ENCODE peak calls at places on chromosomes 13 and 19, in six cellular contexts. One of them, this sample, is unnamed.

GRCh38 chr19:5049561-5049960 is 80.6 kb downstream of the KDM4B start:
- DNase-seq in heart left ventricle: no peak
- DNase-seq in thoracic aorta: no peak
- DNase-seq in psoas muscle: no peak
- DNase-seq in osteoblast: no peak
- DNase-seq in GM23338: no peak
- DNase-seq in this sample: no peak

GRCh38 chr13:83274679-83275078 is 607.6 kb downstream of the SLITRK1 start:
- DNase-seq in GM23338: no peak
- DNase-seq in osteoblast: no peak
- DNase-seq in thoracic aorta: no peak
- DNase-seq in psoas muscle: no peak
- DNase-seq in heart left ventricle: no peak
- DNase-seq in this sample: no peak

GRCh38 chr13:59513686-59514085 is 650.0 kb downstream of the DIAPH3 start:
- DNase-seq in thoracic aorta: no peak
- DNase-seq in psoas muscle: no peak
- DNase-seq in GM23338: no peak
- DNase-seq in osteoblast: no peak
- DNase-seq in heart left ventricle: no peak
- DNase-seq in this sample: no peak

GRCh38 chr13:27290715-27291114 is 20.1 kb downstream of the RASL11A start:
- DNase-seq in psoas muscle: no peak
- DNase-seq in osteoblast: no peak
- DNase-seq in thoracic aorta: no peak
- DNase-seq in heart left ventricle: no peak
- DNase-seq in GM23338: peak; percentile 26
- DNase-seq in this sample: no peak

GRCh38 chr19:2691951-2692350 is 10.5 kb downstream of the GNG7 start:
- DNase-seq in thoracic aorta: no peak
- DNase-seq in osteoblast: no peak
- DNase-seq in heart left ventricle: no peak
- DNase-seq in GM23338: no peak
- DNase-seq in psoas muscle: no peak
- DNase-seq in this sample: no peak

GRCh38 chr19:1126984-1127760 is 23.4 kb downstream of the GPX4 start:
- DNase-seq in osteoblast: no peak
- DNase-seq in psoas muscle: no peak
- DNase-seq in thoracic aorta: no peak
- DNase-seq in heart left ventricle: no peak
- DNase-seq in GM23338: no peak
- DNase-seq in this sample: no peak

GRCh38 chr13:112711528-112712265 is 21.9 kb downstream of the ATP11A start:
- DNase-seq in psoas muscle: peak; percentile 83
- DNase-seq in thoracic aorta: peak; percentile 74
- DNase-seq in osteoblast: peak; percentile 99
- DNase-seq in GM23338: peak; percentile 97
- DNase-seq in heart left ventricle: peak; percentile 83
- DNase-seq in this sample: peak; percentile 84

GRCh38 chr19:42421101-42421500 is 6.1 kb downstream of the LIPE start:
- DNase-seq in GM23338: no peak
- DNase-seq in heart left ventricle: no peak
- DNase-seq in psoas muscle: no peak
- DNase-seq in thoracic aorta: no peak
- DNase-seq in osteoblast: peak; percentile 46
- DNase-seq in this sample: no peak

GRCh38 chr13:100532836-100533435 is 55.7 kb downstream of the GGACT start:
- DNase-seq in heart left ventricle: no peak
- DNase-seq in GM23338: no peak
- DNase-seq in psoas muscle: no peak
- DNase-seq in thoracic aorta: no peak
- DNase-seq in osteoblast: peak; percentile 73
- DNase-seq in this sample: no peak

GRCh38 chr13:103469771-103470170 is 403.6 kb upstream of the SLC10A2 start:
- DNase-seq in psoas muscle: no peak
- DNase-seq in osteoblast: no peak
- DNase-seq in heart left ventricle: no peak
- DNase-seq in thoracic aorta: no peak
- DNase-seq in GM23338: no peak
- DNase-seq in this sample: no peak

GRCh38 chr13:41148421-41149283 is 16.1 kb upstream of the KBTBD6 start:
- DNase-seq in osteoblast: no peak
- DNase-seq in psoas muscle: no peak
- DNase-seq in thoracic aorta: no peak
- DNase-seq in heart left ventricle: no peak
- DNase-seq in GM23338: no peak
- DNase-seq in this sample: no peak

GRCh38 chr13:111555268-111555633 is 234.8 kb downstream of the TEX29 start:
- DNase-seq in thoracic aorta: no peak
- DNase-seq in heart left ventricle: no peak
- DNase-seq in GM23338: no peak
- DNase-seq in psoas muscle: no peak
- DNase-seq in osteoblast: no peak
- DNase-seq in this sample: no peak

GRCh38 chr19:38989066-38989605 is 13.6 kb upstream of the FBXO17 start:
- DNase-seq in psoas muscle: no peak
- DNase-seq in GM23338: peak; percentile 82
- DNase-seq in heart left ventricle: no peak
- DNase-seq in thoracic aorta: no peak
- DNase-seq in osteoblast: peak; percentile 44
- DNase-seq in this sample: no peak

GRCh38 chr19:52653161-52653560 is 15.0 kb upstream of the ZNF83 start:
- DNase-seq in psoas muscle: no peak
- DNase-seq in heart left ventricle: no peak
- DNase-seq in osteoblast: no peak
- DNase-seq in thoracic aorta: no peak
- DNase-seq in GM23338: no peak
- DNase-seq in this sample: no peak

GRCh38 chr19:35975608-35976214 is 19.3 kb upstream of the SDHAF1 start:
- DNase-seq in psoas muscle: no peak
- DNase-seq in heart left ventricle: no peak
- DNase-seq in GM23338: peak; percentile 80
- DNase-seq in osteoblast: no peak
- DNase-seq in thoracic aorta: no peak
- DNase-seq in this sample: no peak

GRCh38 chr19:5090780-5091575 is 122.1 kb downstream of the KDM4B start:
- DNase-seq in GM23338: no peak
- DNase-seq in heart left ventricle: peak; percentile 56
- DNase-seq in osteoblast: peak; percentile 97
- DNase-seq in thoracic aorta: no peak
- DNase-seq in psoas muscle: no peak
- DNase-seq in this sample: no peak

GRCh38 chr13:109509154-109509905 is 277.1 kb downstream of the IRS2 start:
- DNase-seq in psoas muscle: no peak
- DNase-seq in heart left ventricle: no peak
- DNase-seq in thoracic aorta: no peak
- DNase-seq in GM23338: no peak
- DNase-seq in osteoblast: no peak
- DNase-seq in this sample: no peak

GRCh38 chr19:3821156-3821555 is 35.0 kb upstream of the MATK start:
- DNase-seq in thoracic aorta: no peak
- DNase-seq in psoas muscle: no peak
- DNase-seq in osteoblast: peak; percentile 69
- DNase-seq in heart left ventricle: no peak
- DNase-seq in GM23338: peak; percentile 50
- DNase-seq in this sample: no peak

GRCh38 chr19:29596885-29597525 is 9.1 kb upstream of the POP4 start:
- DNase-seq in psoas muscle: no peak
- DNase-seq in GM23338: peak; percentile 56
- DNase-seq in heart left ventricle: no peak
- DNase-seq in thoracic aorta: no peak
- DNase-seq in osteoblast: no peak
- DNase-seq in this sample: no peak

GRCh38 chr13:102569488-102569887 is 27.3 kb upstream of the TPP2 start:
- DNase-seq in thoracic aorta: no peak
- DNase-seq in GM23338: no peak
- DNase-seq in heart left ventricle: no peak
- DNase-seq in osteoblast: no peak
- DNase-seq in psoas muscle: no peak
- DNase-seq in this sample: no peak

GRCh38 chr19:9205506-9206113 is 13.8 kb downstream of the OR7D4 start:
- DNase-seq in heart left ventricle: peak; percentile 59
- DNase-seq in thoracic aorta: peak; percentile 3
- DNase-seq in psoas muscle: peak; percentile 61
- DNase-seq in osteoblast: no peak
- DNase-seq in GM23338: peak; percentile 79
- DNase-seq in this sample: peak; percentile 47

GRCh38 chr13:24995225-24995804 is 100.6 kb upstream of the PABPC3 start:
- DNase-seq in osteoblast: peak; percentile 61
- DNase-seq in thoracic aorta: no peak
- DNase-seq in GM23338: peak; percentile 96
- DNase-seq in psoas muscle: no peak
- DNase-seq in heart left ventricle: peak; percentile 28
- DNase-seq in this sample: peak; percentile 76

GRCh38 chr19:55345818-55346724 is 6.4 kb downstream of the KMT5C start:
- DNase-seq in thoracic aorta: no peak
- DNase-seq in osteoblast: peak; percentile 87
- DNase-seq in heart left ventricle: peak; percentile 34
- DNase-seq in psoas muscle: peak; percentile 65
- DNase-seq in GM23338: no peak
- DNase-seq in this sample: no peak

GRCh38 chr19:47369923-47370625 is 21.0 kb downstream of the DHX34 start:
- DNase-seq in GM23338: no peak
- DNase-seq in thoracic aorta: no peak
- DNase-seq in psoas muscle: peak; percentile 42
- DNase-seq in heart left ventricle: no peak
- DNase-seq in osteoblast: peak; percentile 98
- DNase-seq in this sample: no peak

GRCh38 chr19:35714601-35715354 is 3.0 kb upstream of the KMT2B start:
- DNase-seq in GM23338: peak; percentile 68
- DNase-seq in heart left ventricle: no peak
- DNase-seq in psoas muscle: no peak
- DNase-seq in osteoblast: peak; percentile 50
- DNase-seq in thoracic aorta: no peak
- DNase-seq in this sample: no peak

GRCh38 chr19:33133438-33134031 is 1.6 kb downstream of the WDR88 start:
- DNase-seq in osteoblast: peak; percentile 50
- DNase-seq in psoas muscle: no peak
- DNase-seq in GM23338: peak; percentile 51
- DNase-seq in thoracic aorta: no peak
- DNase-seq in heart left ventricle: no peak
- DNase-seq in this sample: no peak

GRCh38 chr13:112959701-112960542 is 9.1 kb upstream of the MCF2L start:
- DNase-seq in psoas muscle: no peak
- DNase-seq in GM23338: no peak
- DNase-seq in thoracic aorta: no peak
- DNase-seq in osteoblast: no peak
- DNase-seq in heart left ventricle: no peak
- DNase-seq in this sample: no peak

GRCh38 chr13:100664171-100664900 is 10.3 kb downstream of the TMTC4 start:
- DNase-seq in GM23338: no peak
- DNase-seq in psoas muscle: no peak
- DNase-seq in heart left ventricle: no peak
- DNase-seq in osteoblast: no peak
- DNase-seq in thoracic aorta: no peak
- DNase-seq in this sample: no peak

GRCh38 chr13:31334547-31334946 is 134.8 kb downstream of the B3GLCT start:
- DNase-seq in heart left ventricle: no peak
- DNase-seq in psoas muscle: no peak
- DNase-seq in osteoblast: no peak
- DNase-seq in thoracic aorta: no peak
- DNase-seq in GM23338: no peak
- DNase-seq in this sample: no peak

GRCh38 chr19:41649827-41650226 is 23.0 kb upstream of the CEACAM4 start:
- DNase-seq in osteoblast: peak; percentile 65
- DNase-seq in thoracic aorta: no peak
- DNase-seq in GM23338: no peak
- DNase-seq in heart left ventricle: no peak
- DNase-seq in psoas muscle: no peak
- DNase-seq in this sample: no peak

GRCh38 chr19:57613941-57614743 is at the start of gene ZNF134:
- DNase-seq in thoracic aorta: peak; percentile 49
- DNase-seq in psoas muscle: peak; percentile 92
- DNase-seq in GM23338: peak; percentile 97
- DNase-seq in heart left ventricle: peak; percentile 95
- DNase-seq in osteoblast: peak; percentile 98
- DNase-seq in this sample: peak; percentile 95
- TF ChIP-seq CTCF in thoracic aorta: no peak
- TF ChIP-seq CTCF in psoas muscle: peak; percentile 18
- TF ChIP-seq CTCF in GM23338: no peak
- TF ChIP-seq CTCF in heart left ventricle: peak; percentile 48
- TF ChIP-seq CTCF in osteoblast: no peak
- TF ChIP-seq CTCF in this sample: no peak

DNA sequence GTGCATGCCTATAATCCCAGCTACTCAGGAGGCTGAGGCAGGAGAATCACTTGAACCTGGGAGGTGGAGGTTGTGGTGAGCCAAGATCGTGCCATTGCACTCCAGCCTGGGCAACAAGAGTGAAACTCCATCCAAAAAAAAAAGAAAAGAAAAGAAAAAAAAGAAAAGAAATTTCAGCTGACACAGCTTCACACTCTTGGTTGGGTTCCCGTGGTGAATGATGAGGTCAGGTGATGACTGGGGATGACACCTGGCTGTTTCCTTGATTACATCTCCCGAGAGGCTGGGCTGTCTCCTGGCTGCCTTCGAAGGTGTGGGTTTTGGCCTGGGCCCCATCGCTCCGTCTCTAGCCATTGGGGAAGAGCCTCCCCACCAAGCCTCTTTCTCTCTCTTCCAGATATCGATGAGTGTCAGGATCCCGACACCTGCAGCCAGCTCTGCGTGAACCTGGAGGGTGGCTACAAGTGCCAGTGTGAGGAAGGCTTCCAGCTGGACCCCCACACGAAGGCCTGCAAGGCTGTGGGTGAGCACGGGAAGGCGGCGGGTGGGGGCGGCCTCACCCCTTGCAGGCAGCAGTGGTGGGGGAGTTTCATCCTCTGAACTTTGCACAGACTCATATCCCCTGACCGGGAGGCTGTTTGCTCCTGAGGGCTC is 22.0 kb downstream of the LDLR start:
- DNase-seq in thoracic aorta: no peak
- DNase-seq in GM23338: no peak
- DNase-seq in osteoblast: peak; percentile 74
- DNase-seq in heart left ventricle: no peak
- DNase-seq in psoas muscle: no peak
- DNase-seq in this sample: no peak
- TF ChIP-seq CTCF in thoracic aorta: no peak
- TF ChIP-seq CTCF in GM23338: no peak
- TF ChIP-seq CTCF in osteoblast: no peak
- TF ChIP-seq CTCF in heart left ventricle: no peak
- TF ChIP-seq CTCF in psoas muscle: no peak
- TF ChIP-seq CTCF in this sample: no peak

DNA sequence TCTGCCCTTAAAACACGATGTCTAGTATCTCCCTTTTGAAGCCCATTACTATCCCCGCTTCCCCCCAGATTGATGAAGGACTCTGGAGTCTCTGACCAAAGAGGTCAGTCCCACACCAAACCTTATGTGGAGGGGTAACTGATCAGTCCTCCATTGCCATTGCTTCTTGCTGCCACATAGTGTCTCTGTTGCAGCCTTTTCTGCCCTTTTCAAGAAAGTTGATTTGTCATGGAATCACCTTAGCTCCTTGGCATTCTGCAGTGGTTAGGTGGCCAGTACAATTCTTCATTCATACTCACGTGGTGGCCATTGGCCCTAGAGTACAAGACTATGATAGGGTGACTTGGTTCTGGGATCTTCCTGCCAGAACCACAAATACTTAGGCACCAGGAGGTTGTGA is 8.4 kb upstream of the HTR2A start:
- DNase-seq in thoracic aorta: no peak
- DNase-seq in heart left ventricle: no peak
- DNase-seq in osteoblast: no peak
- DNase-seq in psoas muscle: no peak
- DNase-seq in GM23338: peak; percentile 51
- DNase-seq in this sample: no peak
- TF ChIP-seq CTCF in thoracic aorta: no peak
- TF ChIP-seq CTCF in heart left ventricle: no peak
- TF ChIP-seq CTCF in osteoblast: peak; percentile 41
- TF ChIP-seq CTCF in psoas muscle: no peak
- TF ChIP-seq CTCF in GM23338: peak; percentile 46
- TF ChIP-seq CTCF in this sample: peak; percentile 58

GRCh38 chr13:36094478-36094877 is 36.7 kb downstream of the DCLK1 start:
- DNase-seq in GM23338: peak; percentile 41
- DNase-seq in heart left ventricle: no peak
- DNase-seq in thoracic aorta: no peak
- DNase-seq in psoas muscle: no peak
- DNase-seq in osteoblast: no peak
- DNase-seq in this sample: no peak
- TF ChIP-seq CTCF in GM23338: peak; percentile 55
- TF ChIP-seq CTCF in heart left ventricle: no peak
- TF ChIP-seq CTCF in thoracic aorta: no peak
- TF ChIP-seq CTCF in psoas muscle: no peak
- TF ChIP-seq CTCF in osteoblast: no peak
- TF ChIP-seq CTCF in this sample: no peak